ENCODE peak calls at places on chromosomes 6 and 20, in five cellular contexts. C is H9; M is activated CD4-positive, alpha-beta memory T cell treated with anti-CD3 and anti-CD28 coated beads for 36 hours; V is adrenal gland; S is heart right ventricle. P is an unnamed sample.

GRCh38 chr20:13261460-13262301 is 40.6 kb downstream of the ISM1 start:
- DNase-seq in C (peak; percentile 76), M (peak; percentile 74), V (peak; percentile 48), S (peak; percentile 40), P (peak; percentile 78)

GRCh38 chr20:2385026-2385425 is 4.3 kb downstream of the TGM6 start:
- DNase-seq in C (no peak), M (no peak), V (no peak), S (no peak), P (no peak)

GRCh38 chr6:44785123-44785522 is 397.6 kb downstream of the CDC5L start:
- DNase-seq in C (no peak), M (no peak), V (no peak), S (no peak), P (no peak)

GRCh38 chr6:32252326-32253009 is 28.6 kb upstream of the NOTCH4 start:
- DNase-seq in C (no peak), M (no peak), V (no peak), S (no peak), P (no peak)

GRCh38 chr6:138765896-138766487 is 7.6 kb upstream of the CCDC28A start:
- DNase-seq in C (no peak), M (no peak), V (no peak), S (no peak), P (no peak)

GRCh38 chr6:107811591-107812218 is 12.4 kb downstream of the SCML4 start:
- DNase-seq in C (no peak), M (no peak), V (no peak), S (no peak), P (no peak)

GRCh38 chr6:14354919-14355572 is 237.5 kb downstream of the CD83 start:
- DNase-seq in C (no peak), M (peak; percentile 44), V (peak; percentile 54), S (peak; percentile 63), P (no peak)

GRCh38 chr6:20416063-20416454 is 14.4 kb downstream of the E2F3 start:
- DNase-seq in C (no peak), M (peak; percentile 22), V (no peak), S (no peak), P (no peak)

GRCh38 chr20:48704761-48705160 is 123.0 kb downstream of the PREX1 start:
- DNase-seq in C (no peak), M (no peak), V (no peak), S (no peak), P (no peak)

GRCh38 chr6:79756496-79756895 is 125.4 kb downstream of the SH3BGRL2 start:
- DNase-seq in C (no peak), M (no peak), V (no peak), S (no peak), P (no peak)

GRCh38 chr6:3841711-3842565 is 7.2 kb upstream of the FAM50B start:
- DNase-seq in C (no peak), M (no peak), V (no peak), S (no peak), P (no peak)

GRCh38 chr6:158708239-158708638 is 58.4 kb downstream of the SYTL3 start:
- DNase-seq in C (peak; percentile 39), M (no peak), V (no peak), S (peak; percentile 56), P (no peak)

GRCh38 chr20:5513975-5514516 is 197.3 kb upstream of the PROKR2 start:
- DNase-seq in C (no peak), M (no peak), V (no peak), S (no peak), P (no peak)

GRCh38 chr20:43736588-43737091 is 9.8 kb upstream of the GTSF1L start:
- DNase-seq in C (no peak), M (peak; percentile 67), V (no peak), S (no peak), P (peak; percentile 25)

GRCh38 chr20:51204794-51205193 is 181.9 kb upstream of the KCNG1 start:
- DNase-seq in C (no peak), M (no peak), V (no peak), S (no peak), P (no peak)

P was measured in WTC11.